ENCODE peak calls at places on chromosome 13, in four cellular contexts. N is A673, U is psoas muscle, E is testis. B is an unnamed sample. For H3K4me1 and H3K9me3, the result is how much of the 10 kb centered on the place peaks cover.

GRCh38 chr13:108917581-108917980 is 288.2 kb downstream of the MYO16 start:
- DNase-seq in N (no peak), U (no peak), E (no peak), B (no peak)

GRCh38 chr13:111531505-111531904 is 211.1 kb downstream of the TEX29 start:
- DNase-seq in N (no peak), U (no peak), E (no peak), B (no peak)

GRCh38 chr13:35793823-35794222 is 317.3 kb upstream of the MAB21L1 start:
- DNase-seq in N (no peak), U (no peak), E (no peak), B (no peak)

GRCh38 chr13:78660130-78660857 is 1.3 kb upstream of the OBI1 start:
- DNase-seq in N (peak), U (no peak), E (peak), B (peak)

GRCh38 chr13:42211704-42212103 is 60.2 kb upstream of the AKAP11 start:
- DNase-seq in N (peak), U (no peak), E (no peak), B (no peak)

GRCh38 chr13:111252449-111253124 is 67.9 kb upstream of the TEX29 start:
- DNase-seq in N (no peak), U (no peak), E (no peak), B (no peak)

GRCh38 chr13:111952814-111953213 is 114.1 kb upstream of the SOX1 start:
- DNase-seq in N (no peak), U (no peak), E (no peak), B (no peak)

GRCh38 chr13:59494151-59494550 is 669.6 kb downstream of the DIAPH3 start:
- DNase-seq in N (no peak), U (no peak), E (no peak), B (no peak)

GRCh38 chr13:67366533-67366932 is 136.4 kb upstream of the PCDH9 start:
- DNase-seq in N (peak), U (no peak), E (no peak), B (no peak)

GRCh38 chr13:24270639-24271131 is 38.7 kb upstream of the C1QTNF9 start:
- DNase-seq in N (peak), U (peak), E (peak), B (no peak)

GRCh38 chr13:74250738-74251190 is 116.6 kb upstream of the KLF12 start:
- DNase-seq in N (no peak), U (no peak), E (no peak), B (peak)

GRCh38 chr13:99721606-99722384 is 220.5 kb downstream of the TM9SF2 start:
- DNase-seq in N (no peak), U (no peak), E (no peak), B (no peak)

DNA sequence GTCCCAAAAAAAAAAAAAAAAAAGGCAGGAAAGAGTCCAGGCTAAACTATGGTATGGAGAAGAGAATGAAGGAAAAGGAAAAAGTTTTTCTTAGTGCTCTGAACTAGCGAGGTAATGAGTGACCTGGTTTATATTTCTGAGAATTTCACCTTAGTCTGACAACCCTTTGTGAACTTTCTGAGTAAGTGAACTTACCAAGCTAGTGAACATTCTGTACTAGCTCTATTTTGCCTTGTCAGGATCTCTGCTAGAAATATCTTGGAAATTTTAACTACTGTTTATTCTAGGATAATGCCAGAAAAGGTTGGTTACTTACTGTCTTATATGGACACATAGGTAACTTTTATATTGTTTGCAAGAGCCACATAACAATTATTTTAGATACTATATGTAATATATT is 4.4 kb downstream of the TRIM13 start:
- DNase-seq in N (no peak), U (no peak), E (no peak), B (no peak)
- H3K4me1 ChIP-seq in N (under half), U (half or more), E (under half), B (under half)

GRCh38 chr13:68908879-68909278 is 1198.7 kb upstream of the ATXN8OS start:
- DNase-seq in N (no peak), U (no peak), E (no peak), B (no peak)
- H3K9me3 ChIP-seq in N (under half), U (under half), E (under half), B (under half)

GRCh38 chr13:94195715-94196114 is 283.8 kb downstream of the DCT start:
- DNase-seq in N (no peak), U (no peak), E (no peak), B (no peak)
- H3K4me3 ChIP-seq in N (no peak), U (no peak), E (no peak), B (no peak)

GRCh38 chr13:114023716-114024602 is 50.1 kb upstream of the C13orf46 start:
- DNase-seq in N (no peak), U (peak), E (no peak), B (no peak)

GRCh38 chr13:114022309-114022669 is 48.4 kb upstream of the C13orf46 start:
- DNase-seq in N (no peak), U (no peak), E (no peak), B (no peak)

GRCh38 chr13:114020750-114021463 is 47.0 kb upstream of the C13orf46 start:
- DNase-seq in N (no peak), U (peak), E (no peak), B (no peak)

GRCh38 chr13:114022876-114023275 is 49.0 kb upstream of the C13orf46 start:
- DNase-seq in N (no peak), U (no peak), E (no peak), B (no peak)

DNA sequence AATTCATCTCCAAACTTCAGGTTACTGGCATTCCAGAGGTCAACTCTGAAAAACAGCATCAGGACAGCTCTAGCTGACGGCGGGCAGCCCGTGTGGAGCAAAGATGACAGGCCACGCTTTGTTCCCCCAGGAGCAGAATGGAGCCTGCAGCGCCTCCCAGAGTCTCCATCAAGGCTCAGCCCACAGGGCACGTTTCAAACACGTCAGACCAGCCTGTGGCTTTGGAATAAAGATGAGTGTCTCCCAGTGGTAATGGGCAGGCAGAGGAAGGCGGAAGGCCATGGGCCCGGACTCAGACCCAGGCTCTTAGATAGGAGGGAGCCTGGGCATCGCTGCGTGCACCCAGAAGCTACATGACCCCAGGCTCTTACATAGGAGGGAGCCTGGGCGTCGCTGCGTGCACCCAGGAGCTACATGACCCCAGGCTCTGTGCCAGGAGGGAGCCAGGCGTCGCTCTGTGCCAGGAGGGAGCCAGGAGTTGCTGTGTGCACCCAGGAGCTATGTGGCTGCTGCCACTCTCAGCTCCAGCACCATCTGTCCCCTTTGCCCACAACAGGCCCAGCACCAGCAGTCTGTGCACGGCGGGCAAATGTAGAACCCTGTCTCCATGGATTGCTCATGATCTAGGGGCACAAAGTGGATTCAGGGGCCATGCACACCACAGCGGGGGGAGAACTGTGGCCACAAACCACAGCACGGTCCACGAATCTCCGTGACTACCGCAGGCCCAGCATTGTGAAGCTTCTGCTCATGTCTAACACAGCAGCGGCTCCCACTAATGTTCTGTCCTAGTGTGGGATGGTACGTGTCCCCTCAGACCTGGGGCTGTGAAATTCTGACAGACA is 47.8 kb upstream of the C13orf46 start:
- DNase-seq in N (no peak), U (no peak), E (no peak), B (no peak)
- H3K4me1 ChIP-seq in N (under half), U (under half), E (under half), B (under half)

B was measured in BE2C.